ENCODE peak calls at places on chromosomes 7 and 10, in six cellular contexts. One of them, this sample, is unnamed.

GRCh38 chr10:124259139-124259825 is 159.4 kb downstream of the OAT start:
- DNase-seq in CD8-positive, alpha-beta memory T cell: no peak
- DNase-seq in adrenal gland: no peak
- DNase-seq in Peyer's patch: no peak
- DNase-seq in CD4-positive, CD25-positive, alpha-beta regulatory T cell: no peak
- DNase-seq in endodermal cell: peak; percentile 72
- DNase-seq in this sample: no peak

GRCh38 chr7:127504715-127505114 is 80.7 kb downstream of the GCC1 start:
- DNase-seq in Peyer's patch: no peak
- DNase-seq in CD4-positive, CD25-positive, alpha-beta regulatory T cell: no peak
- DNase-seq in adrenal gland: no peak
- DNase-seq in endodermal cell: peak; percentile 88
- DNase-seq in CD8-positive, alpha-beta memory T cell: peak; percentile 48
- DNase-seq in this sample: no peak

GRCh38 chr10:21724020-21724589 is 190.1 kb downstream of the MLLT10 start:
- DNase-seq in Peyer's patch: no peak
- DNase-seq in adrenal gland: no peak
- DNase-seq in endodermal cell: no peak
- DNase-seq in CD4-positive, CD25-positive, alpha-beta regulatory T cell: no peak
- DNase-seq in CD8-positive, alpha-beta memory T cell: no peak
- DNase-seq in this sample: no peak

GRCh38 chr10:99540339-99540672 is 7.6 kb downstream of the NKX2-3 start:
- DNase-seq in CD8-positive, alpha-beta memory T cell: no peak
- DNase-seq in Peyer's patch: no peak
- DNase-seq in endodermal cell: peak; percentile 57
- DNase-seq in adrenal gland: no peak
- DNase-seq in CD4-positive, CD25-positive, alpha-beta regulatory T cell: no peak
- DNase-seq in this sample: no peak

GRCh38 chr10:31912898-31913847 is 15.5 kb downstream of the ARHGAP12 start:
- DNase-seq in endodermal cell: no peak
- DNase-seq in adrenal gland: no peak
- DNase-seq in CD8-positive, alpha-beta memory T cell: no peak
- DNase-seq in Peyer's patch: no peak
- DNase-seq in CD4-positive, CD25-positive, alpha-beta regulatory T cell: no peak
- DNase-seq in this sample: no peak

GRCh38 chr7:21996641-21997040 is 50.9 kb upstream of the CDCA7L start:
- DNase-seq in adrenal gland: no peak
- DNase-seq in CD4-positive, CD25-positive, alpha-beta regulatory T cell: no peak
- DNase-seq in endodermal cell: no peak
- DNase-seq in Peyer's patch: no peak
- DNase-seq in CD8-positive, alpha-beta memory T cell: no peak
- DNase-seq in this sample: no peak

GRCh38 chr10:99172130-99172738 is 63.4 kb downstream of the HPSE2 start:
- DNase-seq in endodermal cell: peak; percentile 86
- DNase-seq in CD8-positive, alpha-beta memory T cell: no peak
- DNase-seq in CD4-positive, CD25-positive, alpha-beta regulatory T cell: no peak
- DNase-seq in Peyer's patch: no peak
- DNase-seq in adrenal gland: peak; percentile 25
- DNase-seq in this sample: no peak

GRCh38 chr7:138000081-138000701 is 1.7 kb downstream of the CREB3L2 start:
- DNase-seq in endodermal cell: peak; percentile 83
- DNase-seq in CD8-positive, alpha-beta memory T cell: no peak
- DNase-seq in Peyer's patch: no peak
- DNase-seq in adrenal gland: peak; percentile 47
- DNase-seq in CD4-positive, CD25-positive, alpha-beta regulatory T cell: no peak
- DNase-seq in this sample: no peak

GRCh38 chr7:102303669-102304422 is 17.2 kb downstream of the SH2B2 start:
- DNase-seq in adrenal gland: no peak
- DNase-seq in CD4-positive, CD25-positive, alpha-beta regulatory T cell: no peak
- DNase-seq in Peyer's patch: peak; percentile 37
- DNase-seq in endodermal cell: no peak
- DNase-seq in CD8-positive, alpha-beta memory T cell: no peak
- DNase-seq in this sample: no peak

GRCh38 chr10:14543904-14544210 is 213.1 kb upstream of the FRMD4A start:
- DNase-seq in CD4-positive, CD25-positive, alpha-beta regulatory T cell: no peak
- DNase-seq in Peyer's patch: no peak
- DNase-seq in endodermal cell: no peak
- DNase-seq in CD8-positive, alpha-beta memory T cell: no peak
- DNase-seq in adrenal gland: no peak
- DNase-seq in this sample: no peak

GRCh38 chr10:36473122-36473521 is 652.3 kb upstream of the ANKRD30A start:
- DNase-seq in adrenal gland: no peak
- DNase-seq in Peyer's patch: no peak
- DNase-seq in CD4-positive, CD25-positive, alpha-beta regulatory T cell: no peak
- DNase-seq in endodermal cell: no peak
- DNase-seq in CD8-positive, alpha-beta memory T cell: no peak
- DNase-seq in this sample: no peak

GRCh38 chr10:672139-672538 is 17.3 kb downstream of the DIP2C start:
- DNase-seq in adrenal gland: no peak
- DNase-seq in endodermal cell: peak; percentile 21
- DNase-seq in Peyer's patch: no peak
- DNase-seq in CD8-positive, alpha-beta memory T cell: no peak
- DNase-seq in CD4-positive, CD25-positive, alpha-beta regulatory T cell: no peak
- DNase-seq in this sample: no peak

GRCh38 chr10:132422931-132423813 is 26.2 kb downstream of the PWWP2B start:
- DNase-seq in CD4-positive, CD25-positive, alpha-beta regulatory T cell: no peak
- DNase-seq in CD8-positive, alpha-beta memory T cell: no peak
- DNase-seq in endodermal cell: no peak
- DNase-seq in Peyer's patch: peak; percentile 67
- DNase-seq in adrenal gland: no peak
- DNase-seq in this sample: no peak

GRCh38 chr10:46550076-46550790 is 6.2 kb downstream of the GPRIN2 start:
- DNase-seq in endodermal cell: peak; percentile 43
- DNase-seq in Peyer's patch: peak; percentile 15
- DNase-seq in CD4-positive, CD25-positive, alpha-beta regulatory T cell: no peak
- DNase-seq in adrenal gland: peak; percentile 24
- DNase-seq in CD8-positive, alpha-beta memory T cell: peak; percentile 49
- DNase-seq in this sample: no peak

GRCh38 chr7:32079530-32079929 is 9.3 kb upstream of the PDE1C start:
- DNase-seq in endodermal cell: no peak
- DNase-seq in Peyer's patch: no peak
- DNase-seq in adrenal gland: no peak
- DNase-seq in CD4-positive, CD25-positive, alpha-beta regulatory T cell: no peak
- DNase-seq in CD8-positive, alpha-beta memory T cell: no peak
- DNase-seq in this sample: no peak

GRCh38 chr10:9786101-9786500 is 1231.6 kb upstream of the CELF2 start:
- DNase-seq in CD4-positive, CD25-positive, alpha-beta regulatory T cell: no peak
- DNase-seq in Peyer's patch: no peak
- DNase-seq in adrenal gland: no peak
- DNase-seq in CD8-positive, alpha-beta memory T cell: no peak
- DNase-seq in endodermal cell: no peak
- DNase-seq in this sample: no peak

GRCh38 chr7:141651417-141651816 is 50.5 kb downstream of the DENND11 start:
- DNase-seq in CD8-positive, alpha-beta memory T cell: no peak
- DNase-seq in endodermal cell: no peak
- DNase-seq in Peyer's patch: no peak
- DNase-seq in adrenal gland: no peak
- DNase-seq in CD4-positive, CD25-positive, alpha-beta regulatory T cell: no peak
- DNase-seq in this sample: no peak

GRCh38 chr7:37428681-37429434 is 19.8 kb downstream of the ELMO1 start:
- DNase-seq in adrenal gland: no peak
- DNase-seq in endodermal cell: no peak
- DNase-seq in CD8-positive, alpha-beta memory T cell: no peak
- DNase-seq in Peyer's patch: no peak
- DNase-seq in CD4-positive, CD25-positive, alpha-beta regulatory T cell: no peak
- DNase-seq in this sample: no peak

GRCh38 chr10:43221419-43222293 is 45.2 kb downstream of the RASGEF1A start:
- DNase-seq in adrenal gland: peak; percentile 7
- DNase-seq in CD8-positive, alpha-beta memory T cell: peak; percentile 54
- DNase-seq in endodermal cell: peak; percentile 91
- DNase-seq in Peyer's patch: no peak
- DNase-seq in CD4-positive, CD25-positive, alpha-beta regulatory T cell: no peak
- DNase-seq in this sample: no peak

GRCh38 chr10:51214207-51214896 is 140.1 kb downstream of the PRKG1 start:
- DNase-seq in Peyer's patch: no peak
- DNase-seq in endodermal cell: no peak
- DNase-seq in CD8-positive, alpha-beta memory T cell: no peak
- DNase-seq in CD4-positive, CD25-positive, alpha-beta regulatory T cell: no peak
- DNase-seq in adrenal gland: no peak
- DNase-seq in this sample: no peak

GRCh38 chr10:126233721-126234120 is 154.6 kb downstream of the ADAM12 start:
- DNase-seq in adrenal gland: no peak
- DNase-seq in CD8-positive, alpha-beta memory T cell: no peak
- DNase-seq in endodermal cell: no peak
- DNase-seq in Peyer's patch: no peak
- DNase-seq in CD4-positive, CD25-positive, alpha-beta regulatory T cell: no peak
- DNase-seq in this sample: no peak

GRCh38 chr7:41691286-41691966 is 11.5 kb downstream of the INHBA start:
- DNase-seq in CD4-positive, CD25-positive, alpha-beta regulatory T cell: no peak
- DNase-seq in adrenal gland: no peak
- DNase-seq in Peyer's patch: no peak
- DNase-seq in CD8-positive, alpha-beta memory T cell: no peak
- DNase-seq in endodermal cell: no peak
- DNase-seq in this sample: no peak

DNA sequence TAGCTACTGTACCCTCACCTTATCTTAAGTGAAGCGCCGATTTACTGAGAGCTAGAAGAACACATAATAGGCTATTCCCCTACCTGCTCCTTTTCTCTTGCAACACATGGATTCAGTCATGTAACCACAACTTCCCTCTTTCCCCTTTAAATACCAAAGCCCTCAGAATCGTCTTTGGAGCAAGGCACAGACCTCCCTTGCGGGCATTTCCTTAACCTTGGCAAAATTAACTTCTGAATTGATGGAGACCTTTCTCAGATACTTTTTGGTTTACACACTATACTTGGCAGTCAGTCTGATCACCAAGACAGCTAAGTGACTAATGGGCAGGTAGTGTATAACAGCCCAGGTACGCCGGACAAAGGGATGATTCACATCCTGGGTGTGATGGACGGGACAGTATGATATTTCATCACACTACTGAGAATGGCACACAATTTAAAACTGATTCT is 72.7 kb upstream of the SEC61G start:
- DNase-seq in Peyer's patch: no peak
- DNase-seq in endodermal cell: no peak
- DNase-seq in CD8-positive, alpha-beta memory T cell: no peak
- DNase-seq in adrenal gland: no peak
- DNase-seq in CD4-positive, CD25-positive, alpha-beta regulatory T cell: no peak
- DNase-seq in this sample: no peak
- H3K4me3 ChIP-seq in Peyer's patch: no peak overlapping the region
- H3K4me3 ChIP-seq in endodermal cell: no peak overlapping the region
- H3K4me3 ChIP-seq in CD8-positive, alpha-beta memory T cell: no peak overlapping the region
- H3K4me3 ChIP-seq in adrenal gland: no peak overlapping the region
- H3K4me3 ChIP-seq in CD4-positive, CD25-positive, alpha-beta regulatory T cell: no peak overlapping the region
- H3K4me3 ChIP-seq in this sample: no peak overlapping the region

DNA sequence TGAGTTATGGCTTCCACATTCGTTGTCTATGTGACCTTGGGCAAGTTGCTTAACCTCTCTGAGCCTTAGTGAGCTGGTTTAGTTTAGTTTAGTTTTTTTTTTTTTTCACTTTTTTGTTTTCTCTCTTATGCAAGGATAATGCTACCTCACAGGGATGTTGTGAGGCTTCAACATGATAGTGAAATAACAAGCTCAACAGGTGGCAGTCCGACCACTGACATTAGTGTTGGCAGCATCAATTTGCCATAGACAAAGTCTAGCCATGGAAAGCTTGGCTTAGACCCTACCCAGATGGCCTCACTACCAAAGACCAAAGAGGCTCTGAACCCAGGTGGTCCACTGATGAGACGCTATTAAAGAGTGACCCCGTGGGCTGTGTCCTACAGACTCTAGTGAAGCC is 27.2 kb upstream of the UNC5B start:
- DNase-seq in CD4-positive, CD25-positive, alpha-beta regulatory T cell: no peak
- DNase-seq in endodermal cell: no peak
- DNase-seq in Peyer's patch: no peak
- DNase-seq in adrenal gland: no peak
- DNase-seq in CD8-positive, alpha-beta memory T cell: no peak
- DNase-seq in this sample: no peak
- H3K4me1 ChIP-seq in CD4-positive, CD25-positive, alpha-beta regulatory T cell: no peaks in the 10 kb centered on the region
- H3K4me1 ChIP-seq in endodermal cell: no peaks in the 10 kb centered on the region
- H3K4me1 ChIP-seq in Peyer's patch: no peaks in the 10 kb centered on the region
- H3K4me1 ChIP-seq in adrenal gland: peaks cover 11% of the 10 kb centered on the region
- H3K4me1 ChIP-seq in CD8-positive, alpha-beta memory T cell: no peaks in the 10 kb centered on the region
- H3K4me1 ChIP-seq in this sample: no peaks in the 10 kb centered on the region

GRCh38 chr10:78656397-78656796 is 412.4 kb upstream of the ZMIZ1 start:
- DNase-seq in adrenal gland: no peak
- DNase-seq in CD8-positive, alpha-beta memory T cell: no peak
- DNase-seq in CD4-positive, CD25-positive, alpha-beta regulatory T cell: no peak
- DNase-seq in Peyer's patch: no peak
- DNase-seq in endodermal cell: no peak
- DNase-seq in this sample: no peak

GRCh38 chr10:78656815-78657621 is 411.7 kb upstream of the ZMIZ1 start:
- DNase-seq in Peyer's patch: no peak
- DNase-seq in endodermal cell: no peak
- DNase-seq in CD8-positive, alpha-beta memory T cell: no peak
- DNase-seq in CD4-positive, CD25-positive, alpha-beta regulatory T cell: no peak
- DNase-seq in adrenal gland: no peak
- DNase-seq in this sample: no peak

GRCh38 chr10:78655941-78656340 is 412.8 kb upstream of the ZMIZ1 start:
- DNase-seq in CD4-positive, CD25-positive, alpha-beta regulatory T cell: no peak
- DNase-seq in CD8-positive, alpha-beta memory T cell: no peak
- DNase-seq in endodermal cell: no peak
- DNase-seq in Peyer's patch: no peak
- DNase-seq in adrenal gland: no peak
- DNase-seq in this sample: no peak

GRCh38 chr10:78658645-78659632 is 409.8 kb upstream of the ZMIZ1 start:
- DNase-seq in endodermal cell: no peak
- DNase-seq in CD4-positive, CD25-positive, alpha-beta regulatory T cell: no peak
- DNase-seq in Peyer's patch: no peak
- DNase-seq in CD8-positive, alpha-beta memory T cell: no peak
- DNase-seq in adrenal gland: no peak
- DNase-seq in this sample: no peak

DNA sequence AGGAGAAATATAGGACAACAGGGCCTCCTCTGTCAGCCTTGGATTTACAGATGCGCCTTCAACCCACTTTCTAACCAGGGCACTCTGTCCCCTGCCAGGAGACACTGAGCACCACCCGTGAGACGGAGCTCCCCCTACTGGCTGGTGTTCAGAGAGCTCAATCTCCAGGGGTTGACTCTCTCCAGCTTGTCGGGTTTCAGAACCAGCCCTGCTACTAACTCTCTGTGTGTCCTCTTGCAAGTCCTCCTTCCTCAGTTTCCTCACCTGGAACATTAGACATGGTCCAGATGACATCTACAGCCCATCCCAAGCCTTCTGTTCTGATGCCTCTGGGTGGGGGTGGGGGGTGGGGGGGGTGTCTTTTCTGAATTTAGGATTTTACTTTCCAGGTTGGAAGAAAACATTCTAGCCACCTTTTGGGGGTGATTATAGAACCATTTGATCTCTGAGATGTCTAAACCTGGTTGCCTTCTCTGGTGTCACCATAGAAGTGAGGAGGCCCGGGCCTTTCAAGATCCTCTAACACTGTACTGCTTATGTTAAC is 411.1 kb upstream of the ZMIZ1 start:
- DNase-seq in endodermal cell: peak; percentile 95
- DNase-seq in CD4-positive, CD25-positive, alpha-beta regulatory T cell: peak; percentile 42
- DNase-seq in Peyer's patch: peak; percentile 49
- DNase-seq in adrenal gland: peak; percentile 82
- DNase-seq in CD8-positive, alpha-beta memory T cell: peak; percentile 69
- DNase-seq in this sample: peak; percentile 48
- H3K27me3 ChIP-seq in endodermal cell: peaks cover 5% of the 10 kb centered on the region
- H3K27me3 ChIP-seq in CD4-positive, CD25-positive, alpha-beta regulatory T cell: no peaks in the 10 kb centered on the region
- H3K27me3 ChIP-seq in Peyer's patch: no peaks in the 10 kb centered on the region
- H3K27me3 ChIP-seq in adrenal gland: no peaks in the 10 kb centered on the region
- H3K27me3 ChIP-seq in CD8-positive, alpha-beta memory T cell: no peaks in the 10 kb centered on the region
- H3K27me3 ChIP-seq in this sample: no peaks in the 10 kb centered on the region

DNA sequence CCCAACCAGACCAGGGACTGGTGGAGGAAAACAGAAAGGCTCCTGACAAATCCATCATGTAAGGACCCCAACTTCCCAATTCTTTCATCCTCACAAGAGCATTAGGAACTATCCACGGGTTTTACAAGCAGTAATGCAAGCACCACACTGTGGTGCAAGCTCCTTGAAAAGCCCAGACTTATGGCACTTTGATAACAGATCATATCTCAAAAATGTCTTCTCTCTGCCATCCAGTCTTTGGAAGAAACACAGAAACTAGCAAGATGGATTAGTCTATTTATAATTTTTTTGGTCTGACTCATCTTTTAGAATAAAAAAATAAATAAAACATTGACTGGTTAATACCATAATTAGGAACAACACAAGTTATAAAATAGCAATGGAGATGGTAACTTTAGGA is 49.1 kb upstream of the CALD1 start:
- DNase-seq in endodermal cell: peak; percentile 10
- DNase-seq in CD4-positive, CD25-positive, alpha-beta regulatory T cell: no peak
- DNase-seq in Peyer's patch: no peak
- DNase-seq in CD8-positive, alpha-beta memory T cell: no peak
- DNase-seq in adrenal gland: no peak
- DNase-seq in this sample: no peak
- H3K4me3 ChIP-seq in endodermal cell: no peak overlapping the region
- H3K4me3 ChIP-seq in CD4-positive, CD25-positive, alpha-beta regulatory T cell: no peak overlapping the region
- H3K4me3 ChIP-seq in Peyer's patch: no peak overlapping the region
- H3K4me3 ChIP-seq in CD8-positive, alpha-beta memory T cell: no peak overlapping the region
- H3K4me3 ChIP-seq in adrenal gland: no peak overlapping the region
- H3K4me3 ChIP-seq in this sample: no peak overlapping the region